ENCODE peak calls at places on chromosomes 7 and 10, in seven cellular contexts. X is suprapubic skin; H is naive thymus-derived CD4-positive, alpha-beta T cell; A is adrenal gland; Y is transverse colon; I is prostate gland; F is body of pancreas. V is an unnamed sample. For H3K36me3 and H3K9me3, the result is how much of the 10 kb centered on the place peaks cover.

GRCh38 chr7:152761116-152761748 is 1.7 kb downstream of the ACTR3B start:
- DNase-seq in Y (no peak), F (no peak), X (no peak), A (no peak), H (no peak), I (no peak), V (no peak)

GRCh38 chr7:112572669-112573301 is 92.0 kb downstream of the LSMEM1 start:
- DNase-seq in I (peak), A (no peak), Y (peak), X (no peak), H (peak), F (peak), V (no peak)

GRCh38 chr10:101856626-101857025 is 13.0 kb upstream of the KCNIP2 start:
- DNase-seq in X (no peak), F (no peak), Y (no peak), H (no peak), I (no peak), A (peak), V (peak)

GRCh38 chr10:131577786-131578471 is 266.4 kb upstream of the TCERG1L start:
- DNase-seq in A (no peak), H (no peak), F (no peak), I (no peak), Y (no peak), X (peak), V (no peak)

GRCh38 chr7:33444501-33444900 is 315.1 kb downstream of the BBS9 start:
- DNase-seq in I (no peak), Y (no peak), X (no peak), F (peak), H (no peak), A (peak), V (no peak)

GRCh38 chr7:23026164-23026563 is 12.2 kb upstream of the HYCC1 start:
- DNase-seq in F (no peak), Y (no peak), H (no peak), A (no peak), I (no peak), X (no peak), V (no peak)

GRCh38 chr10:106401967-106402366 is 762.5 kb downstream of the SORCS1 start:
- DNase-seq in Y (no peak), I (no peak), F (no peak), H (no peak), X (no peak), A (no peak), V (no peak)

GRCh38 chr10:75870039-75870645 is 438.7 kb downstream of the LRMDA start:
- DNase-seq in A (no peak), Y (no peak), X (no peak), F (no peak), H (no peak), I (no peak), V (no peak)

GRCh38 chr7:158649279-158649678 is 55.3 kb downstream of the NCAPG2 start:
- DNase-seq in F (no peak), A (peak), H (no peak), I (no peak), X (no peak), Y (no peak), V (peak)

GRCh38 chr10:44689368-44689767 is 221.8 kb upstream of the TMEM72 start:
- DNase-seq in A (no peak), H (no peak), X (no peak), Y (no peak), I (no peak), F (no peak), V (no peak)

GRCh38 chr7:154783281-154783909 is 219.5 kb downstream of the PAXIP1 start:
- DNase-seq in I (no peak), A (no peak), Y (no peak), F (no peak), H (no peak), X (no peak), V (no peak)

GRCh38 chr10:11386044-11386443 is 225.4 kb downstream of the USP6NL start:
- DNase-seq in I (no peak), H (no peak), A (no peak), Y (no peak), F (no peak), X (no peak), V (no peak)

GRCh38 chr10:59177031-59177861 is 803 bp downstream of the PHYHIPL start:
- DNase-seq in A (peak), Y (no peak), I (peak), X (no peak), H (no peak), F (peak), V (peak)

GRCh38 chr10:21329995-21330627 is 195.4 kb downstream of the SKIDA1 start:
- DNase-seq in A (peak), H (no peak), I (no peak), X (peak), F (peak), Y (no peak), V (peak)

GRCh38 chr10:117594722-117595121 is 52.2 kb downstream of the EMX2 start:
- DNase-seq in Y (no peak), F (no peak), H (no peak), X (no peak), A (no peak), I (no peak), V (no peak)

GRCh38 chr10:76352300-76352699 is 920.9 kb downstream of the LRMDA start:
- DNase-seq in Y (no peak), H (no peak), A (no peak), I (no peak), F (no peak), X (no peak), V (peak)

GRCh38 chr10:11869743-11870460 is 46.7 kb downstream of the PROSER2 start:
- DNase-seq in F (no peak), X (no peak), I (no peak), A (no peak), Y (no peak), H (no peak), V (no peak)

GRCh38 chr7:158856883-158857668 is 718 bp downstream of the DYNC2I1 start:
- DNase-seq in H (no peak), Y (no peak), A (no peak), I (no peak), F (no peak), X (no peak), V (peak)

GRCh38 chr7:115352375-115352774 is 430.5 kb downstream of the MDFIC start:
- DNase-seq in I (no peak), A (no peak), Y (no peak), F (no peak), H (no peak), X (no peak), V (no peak)

GRCh38 chr10:113333313-113333712 is 219.5 kb upstream of the HABP2 start:
- DNase-seq in A (no peak), I (no peak), X (no peak), Y (no peak), H (no peak), F (no peak), V (no peak)
- H3K36me3 ChIP-seq in A (under half), I (under half), X (under half), Y (under half), H (under half), F (under half), V (under half)

GRCh38 chr7:5053175-5053574 is 7.5 kb downstream of the RBAK start:
- DNase-seq in I (no peak), X (no peak), H (no peak), F (no peak), A (no peak), Y (no peak), V (no peak)
- H3K9me3 ChIP-seq in I (under half), X (under half), H (under half), F (under half), A (under half), Y (under half), V (under half)

GRCh38 chr10:125747417-125747816 is 27.9 kb downstream of the EDRF1 start:
- DNase-seq in X (no peak), H (no peak), I (no peak), A (no peak), F (no peak), Y (no peak), V (no peak)
- H3K36me3 ChIP-seq in X (half or more), H (under half), I (under half), A (under half), F (under half), Y (under half), V (half or more)

DNA sequence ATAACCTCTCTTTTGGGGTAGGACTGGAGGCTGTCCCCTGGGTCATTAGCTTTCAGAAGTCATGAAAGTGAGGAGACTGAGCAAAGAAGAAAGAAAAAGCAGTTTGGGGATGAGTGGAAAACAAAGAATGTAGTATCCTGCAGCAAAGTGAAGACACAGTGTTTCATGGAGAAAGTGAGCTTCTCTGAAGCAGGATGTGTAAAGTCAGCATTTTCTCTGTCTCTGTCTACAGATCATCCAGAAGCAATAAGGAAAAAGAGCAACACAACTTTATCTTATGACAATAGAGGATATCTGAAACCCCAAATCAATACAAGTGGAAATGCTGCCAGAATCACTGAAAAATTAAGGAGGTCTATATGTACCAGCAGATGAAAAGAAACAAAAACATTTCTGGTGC is 28.4 kb upstream of the ZNF248 start:
- DNase-seq in I (no peak), F (no peak), Y (no peak), A (no peak), H (no peak), X (no peak), V (no peak)
- H3K9me3 ChIP-seq in I (under half), F (under half), Y (under half), A (under half), H (under half), X (under half), V (under half)

DNA sequence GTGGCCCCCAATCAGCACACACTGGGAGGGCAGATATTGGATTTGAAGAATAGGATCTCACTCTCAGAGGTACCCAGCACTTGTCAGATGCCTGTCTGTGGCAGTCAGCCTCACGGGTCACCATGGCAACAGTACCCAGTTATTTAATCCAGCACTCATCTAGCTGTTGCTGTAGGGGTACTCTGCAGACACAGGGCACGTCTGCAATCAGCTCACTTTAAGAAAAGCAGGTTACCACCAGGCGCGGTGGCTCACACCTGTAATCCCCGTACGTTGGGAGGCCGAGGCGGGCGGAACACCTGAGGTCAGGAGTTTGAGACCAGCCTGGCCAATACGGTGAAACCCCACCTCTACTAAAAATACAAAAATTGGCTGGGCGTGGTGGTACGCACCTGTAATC is 11.9 kb downstream of the SFXN4 start:
- DNase-seq in A (no peak), Y (no peak), H (no peak), I (no peak), F (no peak), X (no peak), V (no peak)
- H3K36me3 ChIP-seq in A (under half), Y (under half), H (under half), I (under half), F (under half), X (half or more), V (under half)

GRCh38 chr7:681551-682307 is 44.8 kb upstream of the DNAAF5 start:
- DNase-seq in H (no peak), F (no peak), A (no peak), I (no peak), Y (no peak), X (peak), V (no peak)
- H3K9me3 ChIP-seq in H (under half), F (under half), A (under half), I (under half), Y (under half), X (under half), V (under half)